ENCODE peak calls at places on chromosomes 16 and 17, in eight cellular contexts. V is heart left ventricle; P is astrocyte of the spinal cord; H is activated CD4-positive, alpha-beta T cell treated with anti-CD3 and anti-CD28 coated beads for 24 hours; U is memory B cell; K is GM13976; T is aorta; F is PC-3. X is an unnamed sample.

GRCh38 chr17:33137411-33137810 is 145.8 kb downstream of the SPACA3 start:
- DNase-seq in P (no peak), K (no peak), V (no peak), F (no peak), U (no peak), T (no peak), H (no peak), X (no peak)

GRCh38 chr16:3832669-3833068 is 47.8 kb downstream of the CREBBP start:
- DNase-seq in P (no peak), T (no peak), V (no peak), H (no peak), F (no peak), U (no peak), K (no peak), X (no peak)

GRCh38 chr17:61227866-61228265 is 171.8 kb upstream of the TBX2 start:
- DNase-seq in P (no peak), V (no peak), F (no peak), H (no peak), T (no peak), U (no peak), K (no peak), X (no peak)

GRCh38 chr17:44200478-44201155 is 933 bp upstream of the ATXN7L3 start:
- DNase-seq in F (no peak), U (no peak), V (no peak), P (no peak), T (peak), K (no peak), H (no peak), X (no peak)

GRCh38 chr17:51397361-51398127 is 137.2 kb downstream of the UTP18 start:
- DNase-seq in P (peak), T (no peak), F (peak), H (no peak), V (no peak), K (no peak), U (no peak), X (no peak)

GRCh38 chr17:35028531-35029262 is 34.8 kb downstream of the RFFL start:
- DNase-seq in F (peak), P (no peak), U (no peak), K (no peak), V (no peak), H (no peak), T (no peak), X (no peak)

GRCh38 chr17:38728290-38728831 is 1.8 kb upstream of the CISD3 start:
- DNase-seq in V (no peak), F (no peak), H (no peak), T (no peak), P (no peak), U (no peak), K (no peak), X (no peak)

GRCh38 chr17:35022536-35023063 is 40.9 kb downstream of the RFFL start:
- DNase-seq in P (peak), T (peak), F (peak), H (peak), K (peak), U (peak), V (peak), X (peak)

GRCh38 chr16:50547944-50548658 is at the start of gene NKD1:
- DNase-seq in V (peak), H (peak), U (peak), K (peak), P (peak), T (peak), F (peak), X (peak)

GRCh38 chr17:1714488-1714979 is 4.4 kb upstream of the TLCD2 start:
- DNase-seq in K (no peak), U (no peak), F (peak), T (peak), P (peak), V (peak), H (no peak), X (no peak)

GRCh38 chr17:39195568-39196160 is 1.8 kb downstream of the CACNB1 start:
- DNase-seq in U (no peak), F (peak), K (no peak), H (no peak), T (no peak), P (no peak), V (no peak), X (no peak)

GRCh38 chr16:85936761-85937343 is 37.9 kb downstream of the IRF8 start:
- DNase-seq in H (no peak), U (no peak), F (no peak), V (no peak), T (no peak), P (no peak), K (no peak), X (no peak)

GRCh38 chr16:85211247-85211910 is 99.1 kb upstream of the CIBAR2 start:
- DNase-seq in U (no peak), P (peak), V (no peak), K (no peak), F (no peak), T (no peak), H (no peak), X (no peak)

GRCh38 chr16:10965440-10966039 is 21.2 kb downstream of the CLEC16A start:
- DNase-seq in U (peak), V (no peak), K (peak), F (no peak), H (no peak), T (no peak), P (no peak), X (peak)

GRCh38 chr17:81865358-81865732 is 5.0 kb upstream of the P4HB start:
- DNase-seq in T (no peak), F (no peak), H (no peak), V (no peak), U (no peak), K (no peak), P (no peak), X (no peak)

GRCh38 chr17:17784599-17785264 is 52.1 kb downstream of the SREBF1 start:
- DNase-seq in P (no peak), T (no peak), U (no peak), H (no peak), F (peak), K (no peak), V (no peak), X (no peak)

GRCh38 chr17:50604470-50604869 is 30.2 kb upstream of the ABCC3 start:
- DNase-seq in V (peak), P (peak), U (no peak), K (no peak), T (peak), H (no peak), F (no peak), X (no peak)

GRCh38 chr17:6011241-6011640 is 58.9 kb upstream of the WSCD1 start:
- DNase-seq in F (no peak), U (no peak), T (no peak), K (no peak), V (no peak), P (no peak), H (no peak), X (no peak)

GRCh38 chr17:652310-652709 is 62.3 kb downstream of the VPS53 start:
- DNase-seq in P (peak), V (peak), T (peak), K (no peak), U (no peak), H (no peak), F (no peak), X (no peak)

GRCh38 chr17:19307521-19307920 is 55.0 kb downstream of the B9D1 start:
- DNase-seq in P (no peak), T (no peak), K (no peak), U (no peak), V (no peak), H (no peak), F (no peak), X (no peak)

GRCh38 chr16:59635674-59636073 is 901.6 kb upstream of the GOT2 start:
- DNase-seq in K (no peak), H (no peak), U (no peak), T (no peak), P (peak), V (no peak), F (peak), X (no peak)

GRCh38 chr17:9321862-9322261 is 253.8 kb downstream of the STX8 start:
- DNase-seq in F (no peak), U (no peak), V (no peak), H (no peak), P (no peak), T (no peak), K (no peak), X (no peak)